ENCODE peak calls at places on chromosome 15, in six cellular contexts. G is stomach, L is spleen, W is upper lobe of left lung, E is transverse colon, H is endothelial cell of umbilical vein. F is an unnamed sample.

GRCh38 chr15:89807689-89808088 is 7.0 kb downstream of the ANPEP start:
- DNase-seq in G (no peak), W (no peak), E (no peak), L (no peak), H (no peak), F (no peak)

GRCh38 chr15:44023176-44023575 is 171.9 kb downstream of the FRMD5 start:
- DNase-seq in E (no peak), L (no peak), G (no peak), H (peak), W (no peak), F (no peak)

GRCh38 chr15:56076651-56077050 is 83.2 kb upstream of the NEDD4 start:
- DNase-seq in G (no peak), E (no peak), H (no peak), L (no peak), W (no peak), F (no peak)

GRCh38 chr15:51869074-51869425 is 39.6 kb downstream of the TMOD3 start:
- DNase-seq in H (peak), G (no peak), E (peak), L (no peak), W (no peak), F (no peak)

GRCh38 chr15:60081976-60082375 is 77.9 kb downstream of the FOXB1 start:
- DNase-seq in G (no peak), W (no peak), E (no peak), H (no peak), L (no peak), F (no peak)

GRCh38 chr15:45121020-45121419 is 6.9 kb downstream of the DUOXA2 start:
- DNase-seq in H (no peak), W (no peak), G (no peak), E (no peak), L (no peak), F (no peak)

GRCh38 chr15:67832031-67832551 is 6.8 kb downstream of the SKOR1 start:
- DNase-seq in G (no peak), H (no peak), L (no peak), E (no peak), W (no peak), F (no peak)

GRCh38 chr15:68989876-68990754 is 24.4 kb upstream of the NOX5 start:
- DNase-seq in W (no peak), H (no peak), G (no peak), L (no peak), E (no peak), F (peak)

GRCh38 chr15:58985443-58985842 is 2.0 kb upstream of the RNF111 start:
- DNase-seq in E (peak), H (no peak), G (no peak), L (no peak), W (no peak), F (no peak)

GRCh38 chr15:85022860-85023403 is 41.3 kb downstream of the PDE8A start:
- DNase-seq in H (no peak), E (no peak), L (no peak), G (no peak), W (no peak), F (no peak)

GRCh38 chr15:34584996-34585395 is 1.5 kb upstream of the GOLGA8B start:
- DNase-seq in L (no peak), E (no peak), W (peak), G (no peak), H (no peak), F (no peak)

GRCh38 chr15:100941536-100941935 is 22.4 kb downstream of the LRRK1 start:
- DNase-seq in L (no peak), W (no peak), G (no peak), H (no peak), E (no peak), F (no peak)

GRCh38 chr15:88256261-88257230 is at the start of gene NTRK3:
- DNase-seq in L (no peak), E (no peak), G (no peak), H (peak), W (peak), F (no peak)

GRCh38 chr15:48049736-48050135 is 71.1 kb upstream of the SLC24A5 start:
- DNase-seq in W (no peak), H (no peak), G (no peak), L (no peak), E (no peak), F (no peak)

GRCh38 chr15:94840794-94841587 is 609.6 kb downstream of the MCTP2 start:
- DNase-seq in H (peak), E (peak), W (no peak), L (no peak), G (no peak), F (no peak)

GRCh38 chr15:75785771-75786563 is 57.3 kb upstream of the UBE2Q2 start:
- DNase-seq in L (no peak), W (peak), H (peak), E (no peak), G (no peak), F (no peak)

GRCh38 chr15:101510212-101511197 is 21.0 kb upstream of the PCSK6 start:
- DNase-seq in G (no peak), H (no peak), E (no peak), L (no peak), W (no peak), F (peak)

GRCh38 chr15:29089731-29090616 is 179.6 kb downstream of the NSMCE3 start:
- DNase-seq in H (no peak), G (no peak), W (no peak), L (peak), E (no peak), F (no peak)

GRCh38 chr15:90219421-90220141 is 14.2 kb downstream of the CIB1 start:
- DNase-seq in W (peak), E (peak), L (peak), H (peak), G (no peak), F (no peak)

GRCh38 chr15:70328137-70329115 is 230.7 kb upstream of the TLE3 start:
- DNase-seq in E (peak), W (no peak), G (no peak), L (no peak), H (no peak), F (peak)

GRCh38 chr15:70217246-70218160 is 119.8 kb upstream of the TLE3 start:
- DNase-seq in W (no peak), G (no peak), H (no peak), L (no peak), E (no peak), F (no peak)

GRCh38 chr15:48493763-48494225 is 151.7 kb downstream of the FBN1 start:
- DNase-seq in W (no peak), H (no peak), E (no peak), L (no peak), G (no peak), F (no peak)

GRCh38 chr15:79310612-79310984 is 314 bp upstream of the TMED3 start:
- DNase-seq in E (no peak), L (no peak), H (no peak), W (no peak), G (no peak), F (no peak)

GRCh38 chr15:70379938-70380337 is 282.2 kb upstream of the TLE3 start:
- DNase-seq in G (no peak), H (no peak), L (no peak), W (no peak), E (no peak), F (peak)

GRCh38 chr15:83322061-83322460 is 37.6 kb upstream of the BNC1 start:
- DNase-seq in G (no peak), L (no peak), E (no peak), W (no peak), H (no peak), F (no peak)

GRCh38 chr15:76753771-76754170 is 151.4 kb downstream of the SCAPER start:
- DNase-seq in W (no peak), H (peak), L (no peak), G (no peak), E (no peak), F (no peak)

GRCh38 chr15:89514186-89514585 is 17.8 kb upstream of the RHCG start:
- DNase-seq in E (no peak), W (no peak), G (no peak), H (no peak), L (no peak), F (no peak)

GRCh38 chr15:29456255-29456654 is 186.6 kb upstream of the NSMCE3 start:
- DNase-seq in L (no peak), G (no peak), H (no peak), E (no peak), W (no peak), F (no peak)

GRCh38 chr15:75650908-75651809 is 3.4 kb downstream of the SNX33 start:
- DNase-seq in G (peak), E (peak), L (peak), H (peak), W (no peak), F (no peak)

GRCh38 chr15:32866486-32867312 is 148.9 kb downstream of the GREM1 start:
- DNase-seq in E (no peak), H (no peak), G (no peak), W (no peak), L (no peak), F (no peak)

GRCh38 chr15:70246623-70247200 is 149.0 kb upstream of the TLE3 start:
- DNase-seq in G (no peak), L (peak), H (no peak), E (peak), W (no peak), F (no peak)

GRCh38 chr15:100877551-100877950 is 2.1 kb upstream of the ALDH1A3 start:
- DNase-seq in W (no peak), H (no peak), G (no peak), E (no peak), L (no peak), F (no peak)

GRCh38 chr15:90901799-90902655 is 1.1 kb upstream of the MAN2A2 start:
- DNase-seq in W (peak), L (peak), G (peak), E (peak), H (peak), F (no peak)

GRCh38 chr15:80694624-80695098 is 449 bp upstream of the ABHD17C start:
- DNase-seq in H (no peak), W (no peak), E (peak), L (peak), G (no peak), F (no peak)

GRCh38 chr15:88680241-88680910 is 41.6 kb downstream of the ISG20 start:
- DNase-seq in L (no peak), G (no peak), W (no peak), H (no peak), E (no peak), F (peak)

GRCh38 chr15:96356494-96357455 is 26.3 kb downstream of the NR2F2 start:
- DNase-seq in W (peak), H (peak), G (peak), L (peak), E (peak), F (peak)

GRCh38 chr15:42012241-42012640 is 8.6 kb downstream of the PLA2G4E start:
- DNase-seq in H (no peak), E (peak), G (peak), L (no peak), W (peak), F (no peak)

GRCh38 chr15:96323250-96324162 is 7.0 kb upstream of the NR2F2 start:
- DNase-seq in E (no peak), G (no peak), L (no peak), H (peak), W (peak), F (no peak)

GRCh38 chr15:28264166-28264565 is 57.8 kb downstream of the HERC2 start:
- DNase-seq in G (no peak), L (no peak), E (no peak), W (no peak), H (no peak), F (no peak)

GRCh38 chr15:61141497-61142125 is 87.5 kb downstream of the RORA start:
- DNase-seq in E (no peak), L (no peak), G (no peak), W (no peak), H (no peak), F (no peak)
- TF ChIP-seq POLR2AphosphoS5 in E (no peak), L (no peak), G (no peak), W (no peak), H (no peak), F (no peak)

GRCh38 chr15:40340740-40341400 is at the start of gene CCDC9B:
- DNase-seq in E (peak), G (peak), W (peak), H (peak), L (peak), F (no peak)
- TF ChIP-seq POLR2AphosphoS5 in E (peak), G (peak), W (peak), H (peak), L (peak), F (peak)

GRCh38 chr15:63050737-63051700 is 8.5 kb downstream of the TPM1 start:
- DNase-seq in L (no peak), G (no peak), W (no peak), H (peak), E (peak), F (no peak)
- TF ChIP-seq POLR2AphosphoS5 in L (no peak), G (peak), W (peak), H (no peak), E (peak), F (no peak)

DNA sequence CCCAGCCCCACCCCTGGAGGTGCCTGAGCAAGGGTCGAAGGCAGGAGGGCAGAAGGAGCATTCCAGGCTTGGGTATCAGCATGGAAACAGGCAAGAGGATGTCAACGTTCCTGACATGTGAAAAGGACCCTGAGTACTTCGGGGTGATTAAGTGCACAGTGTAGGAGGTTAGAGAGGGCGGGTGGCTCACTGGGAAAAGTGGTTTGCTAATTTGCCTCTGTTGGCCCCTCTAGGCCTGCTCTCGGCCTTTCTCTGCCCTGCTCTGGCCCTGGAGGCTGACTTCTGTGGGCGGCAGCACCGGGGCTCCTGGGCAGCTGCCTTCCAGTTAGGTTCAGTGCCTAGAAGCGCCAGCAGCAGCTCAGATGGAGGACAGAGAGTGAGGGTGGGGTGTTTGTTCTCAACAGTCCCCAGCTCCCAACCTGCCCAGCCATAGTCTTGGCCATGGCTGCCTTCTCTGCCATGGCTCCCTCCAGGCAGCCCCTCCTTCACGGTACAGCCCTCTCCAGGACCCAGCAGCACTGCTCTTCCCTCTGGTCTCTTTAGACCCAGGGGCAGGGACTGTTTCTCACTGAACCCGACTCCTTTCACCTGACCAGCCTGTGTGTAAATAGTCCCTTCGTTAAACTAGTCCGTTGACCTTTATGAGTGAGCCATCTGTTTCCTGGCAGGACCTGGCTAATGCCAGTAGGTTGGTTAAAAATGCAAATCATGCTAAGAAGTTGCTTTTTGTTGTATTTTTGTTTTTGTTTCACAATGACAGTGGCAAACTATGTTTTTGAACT is 107.1 kb upstream of the TPM1 start:
- DNase-seq in G (no peak), E (no peak), W (peak), H (peak), L (no peak), F (no peak)
- TF ChIP-seq POLR2AphosphoS5 in G (no peak), E (no peak), W (no peak), H (no peak), L (no peak), F (no peak)

GRCh38 chr15:37107754-37108724 is 7.7 kb upstream of the MEIS2 start:
- DNase-seq in H (no peak), G (no peak), W (no peak), L (no peak), E (no peak), F (no peak)

GRCh38 chr15:37111427-37111717 is 11.0 kb upstream of the MEIS2 start:
- DNase-seq in L (no peak), G (no peak), W (no peak), H (no peak), E (no peak), F (no peak)

GRCh38 chr15:37109151-37109912 is 9.0 kb upstream of the MEIS2 start:
- DNase-seq in H (no peak), G (no peak), L (no peak), E (no peak), W (no peak), F (no peak)

GRCh38 chr15:37108725-37109124 is 8.4 kb upstream of the MEIS2 start:
- DNase-seq in E (no peak), W (no peak), G (no peak), L (no peak), H (no peak), F (no peak)

DNA sequence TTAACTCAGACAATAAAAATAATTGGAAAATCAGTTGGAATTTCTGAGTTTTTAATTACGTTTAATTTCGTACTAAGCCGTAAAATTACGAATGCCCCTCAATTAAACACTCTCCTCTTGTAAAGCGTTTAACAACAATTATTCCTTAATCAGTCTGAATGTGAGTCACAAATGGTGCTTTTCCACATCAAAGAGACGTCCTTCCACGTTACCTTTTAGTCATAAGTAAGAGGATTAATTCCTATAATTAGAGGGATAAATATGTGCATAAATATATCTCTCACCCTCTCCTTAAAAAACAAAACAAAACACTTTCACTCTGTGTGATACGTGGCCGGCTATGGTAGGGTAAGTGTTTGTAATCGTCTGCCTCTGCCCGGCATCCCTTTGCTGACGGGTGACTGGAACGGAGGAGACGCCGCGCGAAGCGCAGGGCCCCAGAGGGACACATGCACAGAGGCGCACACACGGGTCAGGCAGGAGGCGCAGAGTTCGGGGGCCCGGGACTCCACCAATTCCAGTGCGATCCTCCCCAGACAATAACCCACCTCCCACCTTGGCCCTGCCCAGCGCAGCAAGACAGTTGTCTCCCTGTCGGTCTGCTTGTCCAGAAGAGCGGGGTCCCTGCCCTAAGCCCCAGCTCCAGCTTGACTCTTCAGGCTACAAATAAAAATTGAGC is 9.7 kb upstream of the MEIS2 start:
- DNase-seq in E (no peak), L (no peak), G (no peak), H (no peak), W (peak), F (no peak)
- TF ChIP-seq POLR2AphosphoS5 in E (no peak), L (no peak), G (no peak), H (no peak), W (no peak), F (no peak)

DNA sequence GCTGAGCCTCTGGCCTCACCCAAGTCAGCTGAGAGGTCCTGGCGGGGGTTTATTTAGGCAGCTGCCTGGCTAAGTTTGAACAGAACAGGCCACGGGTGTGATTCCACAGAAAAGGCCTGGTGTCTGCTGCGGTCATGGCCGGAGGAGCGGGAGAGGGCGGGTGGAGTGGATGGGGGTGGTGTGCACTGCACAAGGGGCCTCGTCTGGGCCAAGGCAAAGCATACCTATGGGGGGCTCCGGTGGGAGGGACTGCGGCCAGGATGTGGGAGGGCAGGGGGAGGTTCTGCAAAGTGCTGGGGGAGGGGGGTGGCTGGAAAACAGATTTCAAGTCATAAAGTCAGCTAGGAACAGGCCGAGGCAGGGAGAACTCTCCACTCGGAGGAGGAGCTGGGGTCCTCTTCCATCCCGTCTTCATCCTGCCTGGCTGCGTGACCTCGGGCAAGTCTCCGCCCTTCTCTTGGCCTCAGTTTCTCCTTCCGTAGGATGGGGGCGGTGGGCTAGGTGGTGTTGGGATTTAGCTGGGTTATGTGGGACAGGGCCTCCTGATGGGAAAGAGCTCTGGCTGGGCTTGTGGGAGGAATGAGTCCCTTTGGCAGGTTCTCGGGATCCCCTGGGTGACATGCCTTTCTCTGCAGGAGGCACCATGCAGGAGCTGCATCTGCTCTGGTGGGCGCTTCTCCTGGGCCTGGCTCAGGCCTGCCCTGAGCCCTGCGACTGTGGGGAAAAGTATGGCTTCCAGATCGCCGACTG is 881 bp downstream of the ISLR start:
- DNase-seq in E (no peak), W (no peak), H (no peak), G (no peak), L (peak), F (peak)
- TF ChIP-seq POLR2AphosphoS5 in E (no peak), W (no peak), H (no peak), G (no peak), L (no peak), F (no peak)

DNA sequence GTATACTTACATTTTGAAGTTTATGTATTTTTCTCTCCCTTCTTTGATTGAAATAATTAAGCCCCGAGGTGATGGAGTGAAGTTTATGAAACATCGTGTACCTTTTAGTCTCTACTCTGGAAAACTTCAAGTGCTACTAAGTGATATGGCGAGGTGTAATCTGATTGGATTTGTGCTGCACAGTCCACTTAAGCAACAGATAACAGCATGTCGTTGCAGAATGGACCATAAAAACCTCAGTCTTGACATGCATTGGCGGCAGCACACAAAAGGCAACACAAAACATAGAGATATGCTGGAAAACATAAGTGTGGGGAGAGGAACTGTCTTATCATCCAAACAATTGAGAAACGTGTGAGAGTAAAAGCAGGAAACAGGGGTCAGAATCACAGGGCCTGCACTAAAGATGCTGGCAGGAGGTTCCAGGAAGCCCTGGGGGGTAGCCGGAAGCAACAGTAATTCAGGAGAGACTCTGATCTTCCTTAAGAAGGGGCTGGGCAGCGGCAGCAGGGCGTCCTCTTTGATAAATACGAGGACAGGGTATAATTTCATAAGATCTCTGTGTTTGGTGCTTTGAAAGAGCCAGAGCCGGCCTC is 82.0 kb downstream of the CGNL1 start:
- DNase-seq in H (peak), E (no peak), L (no peak), W (no peak), G (peak), F (no peak)
- TF ChIP-seq POLR2AphosphoS5 in H (peak), E (no peak), L (no peak), W (no peak), G (no peak), F (no peak)

F was measured in vagina.